ENCODE peak calls at places on chromosomes 4 and X, in four cellular contexts. B, Q, A and J are unnamed samples.

GRCh38 chr4:110085131-110085530 is 113.3 kb downstream of the ELOVL6 start:
- DNase-seq in Q (peak; percentile 26), A (no peak), B (no peak), J (peak; percentile 12)

GRCh38 chrX:35919536-35920309 is at the start of gene CFAP47:
- DNase-seq in A (peak; percentile 25), Q (peak; percentile 4), B (peak; percentile 50), J (no peak)

GRCh38 chr4:37597019-37597418 is 89.2 kb downstream of the RELL1 start:
- DNase-seq in B (no peak), A (no peak), Q (no peak), J (no peak)

GRCh38 chr4:41241919-41242318 is 14.8 kb upstream of the UCHL1 start:
- DNase-seq in B (no peak), Q (no peak), A (no peak), J (no peak)

GRCh38 chr4:7516116-7516772 is 81.5 kb upstream of the PSAPL1 start:
- DNase-seq in B (no peak), A (no peak), Q (no peak), J (no peak)

GRCh38 chr4:15100994-15101695 is 98.9 kb downstream of the CPEB2 start:
- DNase-seq in Q (peak; percentile 10), B (no peak), A (no peak), J (no peak)

GRCh38 chr4:36351082-36351666 is 69.8 kb downstream of the DTHD1 start:
- DNase-seq in B (peak; percentile 60), A (peak; percentile 18), Q (peak; percentile 68), J (peak; percentile 34)

GRCh38 chr4:2300431-2300861 is 38.5 kb upstream of the MXD4 start:
- DNase-seq in B (no peak), A (no peak), Q (no peak), J (no peak)

GRCh38 chr4:1047976-1048780 is 36.8 kb downstream of the FGFRL1 start:
- DNase-seq in A (peak; percentile 21), B (peak; percentile 46), Q (no peak), J (no peak)

GRCh38 chr4:158176776-158177175 is 4.0 kb upstream of the GASK1B start:
- DNase-seq in B (no peak), A (no peak), Q (peak; percentile 54), J (no peak)

GRCh38 chr4:76435689-76436176 is 704 bp downstream of the SHROOM3 start:
- DNase-seq in A (no peak), B (no peak), Q (no peak), J (no peak)
- TF ChIP-seq CTCF in A (no peak), B (no peak), Q (no peak), J (no peak)

GRCh38 chrX:134684956-134685355 is 26.7 kb upstream of the PLAC1 start:
- DNase-seq in B (no peak), Q (no peak), A (no peak), J (peak; percentile 83)
- H3K27ac ChIP-seq in B (no peak overlapping the region), Q (no peak overlapping the region), A (peak overlapping the region; percentile 77), J (peak overlapping the region; percentile 51)

GRCh38 chr4:114287079-114287696 is 307.7 kb upstream of the ARSJ start:
- DNase-seq in Q (no peak), B (no peak), A (no peak), J (peak; percentile 27)
- H2AFZ ChIP-seq in Q (no peak overlapping the region), B (no peak overlapping the region), A (no peak overlapping the region), J (no peak overlapping the region)

GRCh38 chr4:99180367-99181169 is 36.5 kb upstream of the ADH4 start:
- DNase-seq in Q (peak; percentile 68), A (no peak), B (no peak), J (peak; percentile 74)
- TF ChIP-seq CTCF in Q (no peak), A (no peak), B (no peak), J (no peak)

GRCh38 chrX:101408530-101408836 is 461 bp downstream of the HNRNPH2 start:
- DNase-seq in Q (no peak), B (no peak), A (no peak), J (no peak)

GRCh38 chrX:101410461-101410860 is 2.4 kb downstream of the HNRNPH2 start:
- DNase-seq in B (no peak), A (no peak), Q (no peak), J (peak; percentile 37)

GRCh38 chrX:101407167-101407747 is 468 bp downstream of the GLA start:
- DNase-seq in B (peak; percentile 43), A (no peak), Q (no peak), J (no peak)

GRCh38 chrX:101407748-101408529 is at the start of the genes GLA and HNRNPH2:
- DNase-seq in B (peak; percentile 80), A (peak; percentile 86), Q (peak; percentile 98), J (peak; percentile 97)

DNA sequence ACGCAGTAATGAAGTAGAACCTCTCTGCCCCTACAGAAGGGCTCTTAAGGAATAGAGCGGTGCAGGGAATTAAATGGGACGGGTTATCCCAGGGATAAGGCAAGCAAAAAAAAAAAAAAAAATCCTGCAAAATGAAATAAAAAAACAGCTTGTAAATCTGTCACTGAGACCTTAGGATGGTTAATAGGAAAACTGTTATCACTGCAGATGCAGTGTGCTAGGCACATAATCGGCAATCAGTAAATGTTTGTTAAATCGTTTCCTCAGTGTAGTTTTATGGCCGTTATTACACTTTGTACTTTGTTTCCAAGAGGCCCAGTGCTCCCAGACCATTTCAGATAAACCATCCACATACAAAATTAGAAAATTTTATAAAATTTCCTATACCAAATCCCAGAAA is 1.0 kb downstream of the HNRNPH2 start:
- DNase-seq in B (no peak), Q (no peak), A (no peak), J (no peak)
- H3K27ac ChIP-seq in B (no peak overlapping the region), Q (no peak overlapping the region), A (peak overlapping the region; percentile 90), J (peak overlapping the region; percentile 98)

DNA sequence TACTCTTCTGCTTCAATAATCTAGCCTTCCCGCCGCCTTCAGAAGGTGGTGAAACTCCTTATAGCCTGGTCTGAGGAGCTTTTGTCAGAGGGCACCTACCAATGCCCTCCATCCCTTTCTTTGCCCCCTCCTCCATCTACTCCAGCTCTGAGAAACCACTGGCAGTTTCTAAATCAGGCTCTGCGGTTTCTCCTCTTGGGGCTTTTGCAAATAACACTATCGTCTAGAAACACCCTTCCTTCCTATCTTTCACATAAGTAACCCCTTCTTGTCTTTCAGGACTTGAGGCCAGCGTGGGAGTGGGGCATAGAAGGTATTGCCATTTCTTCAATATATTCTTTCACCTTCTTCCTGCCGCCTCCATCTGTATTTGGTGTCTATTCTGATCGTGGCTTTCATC is 1.2 kb upstream of the EFHC2 start:
- DNase-seq in B (no peak), Q (no peak), A (no peak), J (no peak)
- H2AFZ ChIP-seq in B (no peak overlapping the region), Q (no peak overlapping the region), A (no peak overlapping the region), J (peak overlapping the region; percentile 85)

DNA sequence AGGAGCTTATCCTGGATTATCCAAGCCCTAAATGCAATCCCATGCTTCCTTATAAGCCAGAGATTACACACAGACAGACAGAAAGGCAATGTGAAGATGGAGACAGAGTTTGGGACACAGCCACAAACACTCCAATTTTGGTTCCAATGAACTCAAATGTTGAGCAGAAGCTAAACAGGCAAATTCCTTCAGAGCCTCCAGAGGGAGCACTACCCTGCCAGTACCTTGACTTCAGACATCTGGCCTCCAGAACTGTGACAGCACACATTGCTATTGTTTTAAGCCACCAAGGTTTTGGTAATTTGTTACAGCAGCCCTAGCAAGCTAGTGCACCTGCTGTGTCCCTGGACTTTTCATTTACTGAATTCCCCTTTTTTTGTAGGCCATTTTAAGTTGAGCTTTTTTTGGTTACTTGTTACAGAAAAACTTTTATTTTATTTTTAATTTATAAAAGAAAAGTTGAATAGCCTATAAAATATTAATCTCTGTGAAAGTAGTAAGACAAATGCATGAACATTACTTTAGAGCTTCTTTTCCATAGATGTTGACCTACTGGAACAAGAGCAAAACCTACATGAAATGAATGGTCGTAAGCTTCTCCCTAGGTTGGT is 33.4 kb upstream of the SRD5A3 start:
- DNase-seq in B (peak; percentile 50), A (peak; percentile 19), Q (peak; percentile 77), J (peak; percentile 25)
- TF ChIP-seq CTCF in B (peak; percentile 64), A (peak; percentile 68), Q (peak; percentile 91), J (peak; percentile 88)

GRCh38 chr4:23929248-23929647 is 39.4 kb upstream of the PPARGC1A start:
- DNase-seq in B (no peak), Q (no peak), A (no peak), J (no peak)

GRCh38 chr4:23932935-23933334 is 43.1 kb upstream of the PPARGC1A start:
- DNase-seq in Q (no peak), A (no peak), B (no peak), J (no peak)

GRCh38 chr4:23931489-23931830 is 41.6 kb upstream of the PPARGC1A start:
- DNase-seq in Q (no peak), B (no peak), A (no peak), J (no peak)

GRCh38 chr4:23932186-23932585 is 42.3 kb upstream of the PPARGC1A start:
- DNase-seq in B (no peak), Q (no peak), A (no peak), J (no peak)

DNA sequence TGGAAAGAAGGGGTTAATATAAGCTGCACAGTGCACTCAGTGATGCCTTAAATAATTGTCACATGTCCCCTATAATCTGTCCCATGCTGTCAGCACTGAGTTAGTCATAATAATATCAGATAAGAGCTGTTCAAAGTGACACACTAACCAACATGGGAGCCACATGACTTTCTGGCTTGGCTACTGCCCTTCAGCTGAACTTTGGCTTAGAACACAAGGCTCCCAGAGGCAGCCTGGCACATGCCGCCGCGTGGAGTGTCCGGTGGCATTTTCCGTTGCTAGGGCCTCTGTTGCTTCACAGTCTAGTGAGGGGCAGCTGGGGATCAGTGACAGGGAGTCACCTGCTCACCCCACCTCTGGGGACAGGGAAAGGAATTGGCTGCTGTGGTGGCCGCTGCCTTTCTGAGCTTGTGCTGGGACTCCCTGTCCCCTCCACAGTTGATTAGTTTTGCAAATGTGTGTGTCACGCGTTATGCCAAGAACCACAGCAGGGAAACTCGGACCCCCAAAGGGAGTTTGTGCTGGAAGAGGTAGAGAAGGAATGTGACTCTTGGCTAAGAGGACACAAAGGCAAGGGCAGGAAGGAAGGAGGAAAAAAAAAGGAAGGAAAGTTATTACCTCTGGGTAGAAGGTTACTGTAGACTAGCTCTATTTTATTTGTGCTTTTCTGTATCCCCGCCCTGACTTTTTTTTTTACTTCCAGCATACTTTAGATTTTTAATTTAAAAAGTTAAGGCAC is 41.1 kb upstream of the PPARGC1A start:
- DNase-seq in Q (no peak), A (peak; percentile 42), B (no peak), J (no peak)
- H3K27ac ChIP-seq in Q (no peak overlapping the region), A (no peak overlapping the region), B (no peak overlapping the region), J (no peak overlapping the region)

DNA sequence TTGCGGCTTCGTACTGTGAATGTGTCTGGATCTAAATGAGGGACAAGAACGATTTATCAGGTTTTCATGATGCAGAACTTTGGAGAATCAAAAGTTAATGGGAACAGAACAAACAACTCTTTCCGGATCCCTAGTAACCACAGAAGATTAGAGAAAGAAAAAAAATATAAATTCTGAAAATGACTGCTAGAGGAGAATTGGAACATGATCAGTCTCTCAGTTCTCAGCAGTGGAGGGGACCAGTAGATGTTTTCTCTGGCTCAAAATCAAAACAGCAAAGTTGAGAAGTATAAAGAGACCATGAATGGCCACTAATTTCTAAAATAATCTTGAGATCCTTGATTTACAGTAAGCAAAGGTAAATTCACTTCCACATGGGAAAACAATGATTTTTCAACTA is 38.1 kb upstream of the GK2 start:
- DNase-seq in A (no peak), Q (no peak), B (no peak), J (no peak)
- H2AFZ ChIP-seq in A (no peak overlapping the region), Q (no peak overlapping the region), B (no peak overlapping the region), J (no peak overlapping the region)

GRCh38 chr4:133152801-133153526 is 3.9 kb downstream of the PCDH10 start:
- DNase-seq in B (peak; percentile 40), Q (no peak), A (no peak), J (no peak)

GRCh38 chr4:133156096-133156495 is 7.0 kb downstream of the PCDH10 start:
- DNase-seq in Q (no peak), A (no peak), B (no peak), J (no peak)

GRCh38 chr4:133156556-133156955 is 7.5 kb downstream of the PCDH10 start:
- DNase-seq in Q (no peak), B (no peak), A (no peak), J (no peak)

GRCh38 chr4:133152330-133152791 is 3.3 kb downstream of the PCDH10 start:
- DNase-seq in A (no peak), Q (no peak), B (peak; percentile 74), J (no peak)

GRCh38 chr4:133154725-133155124 is 5.6 kb downstream of the PCDH10 start:
- DNase-seq in A (peak; percentile 30), Q (peak; percentile 35), B (no peak), J (no peak)
- TF ChIP-seq CTCF in A (peak; percentile 74), Q (peak; percentile 72), B (peak; percentile 39), J (peak; percentile 57)